ENCODE peak calls at places on chromosomes 1 and 21, in six cellular contexts. P is midbrain, V is COR-L47, H is substantia nigra, M is fibroblast of mammary gland, O is HEK293T. A is an unnamed sample.

GRCh38 chr1:239025997-239026694 is 360.2 kb upstream of the CHRM3 start:
- DNase-seq in P (no peak), V (no peak), H (no peak), M (no peak), O (no peak), A (no peak)

GRCh38 chr1:27045973-27046558 is 33.4 kb upstream of the TENT5B start:
- DNase-seq in P (peak; percentile 47), V (peak; percentile 49), H (no peak), M (peak; percentile 84), O (peak; percentile 82), A (peak; percentile 92)

GRCh38 chr1:150567341-150567716 is 12.1 kb downstream of the MCL1 start:
- DNase-seq in P (peak; percentile 29), V (no peak), H (no peak), M (peak; percentile 55), O (no peak), A (peak; percentile 66)

GRCh38 chr1:29180497-29181412 is 945 bp downstream of the SRSF4 start:
- DNase-seq in P (no peak), V (peak; percentile 52), H (no peak), M (peak; percentile 45), O (no peak), A (peak; percentile 77)

GRCh38 chr1:14500041-14500440 is 98.4 kb upstream of the KAZN start:
- DNase-seq in P (no peak), V (no peak), H (no peak), M (no peak), O (no peak), A (no peak)

GRCh38 chr1:203440780-203441179 is 34.8 kb upstream of the PRELP start:
- DNase-seq in P (peak; percentile 78), V (no peak), H (peak; percentile 41), M (peak; percentile 58), O (peak; percentile 30), A (peak; percentile 89)

GRCh38 chr1:160827418-160827817 is 31.4 kb downstream of the LY9 start:
- DNase-seq in P (no peak), V (no peak), H (no peak), M (peak; percentile 16), O (no peak), A (no peak)

GRCh38 chr1:64291931-64292330 is 88.5 kb downstream of the UBE2U start:
- DNase-seq in P (no peak), V (no peak), H (no peak), M (no peak), O (no peak), A (no peak)

GRCh38 chr1:3119748-3120524 is 50.9 kb downstream of the PRDM16 start:
- DNase-seq in P (no peak), V (no peak), H (no peak), M (no peak), O (no peak), A (no peak)

GRCh38 chr1:119632103-119632490 is 16.0 kb downstream of the ZNF697 start:
- DNase-seq in P (no peak), V (no peak), H (no peak), M (no peak), O (no peak), A (no peak)

GRCh38 chr1:40312238-40313205 is 4.6 kb downstream of the COL9A2 start:
- DNase-seq in P (peak; percentile 2), V (peak; percentile 16), H (no peak), M (no peak), O (peak; percentile 6), A (peak; percentile 60)

GRCh38 chr1:227453962-227454361 is 109.4 kb upstream of the ZNF678 start:
- DNase-seq in P (no peak), V (no peak), H (no peak), M (no peak), O (no peak), A (no peak)

GRCh38 chr21:38688068-38688467 is 117.7 kb upstream of the ETS2 start:
- DNase-seq in P (no peak), V (peak; percentile 86), H (no peak), M (no peak), O (no peak), A (no peak)

GRCh38 chr1:78081980-78082860 is 36.5 kb downstream of the GIPC2 start:
- DNase-seq in P (no peak), V (no peak), H (no peak), M (peak; percentile 64), O (no peak), A (peak; percentile 64)

GRCh38 chr1:89721351-89721750 is 88.4 kb downstream of the LRRC8C start:
- DNase-seq in P (no peak), V (no peak), H (no peak), M (peak; percentile 51), O (no peak), A (no peak)

GRCh38 chr1:181117648-181118449 is 29.3 kb downstream of the IER5 start:
- DNase-seq in P (no peak), V (peak; percentile 90), H (no peak), M (peak; percentile 51), O (no peak), A (peak; percentile 95)

GRCh38 chr1:9689011-9689706 is 37.6 kb downstream of the PIK3CD start:
- DNase-seq in P (peak; percentile 47), V (peak; percentile 73), H (peak; percentile 18), M (peak; percentile 23), O (peak; percentile 93), A (peak; percentile 94)

GRCh38 chr1:202656951-202657646 is 53.2 kb downstream of the SYT2 start:
- DNase-seq in P (no peak), V (no peak), H (no peak), M (peak; percentile 25), O (peak; percentile 74), A (peak; percentile 87)

GRCh38 chr1:107724648-107725047 is 240.3 kb downstream of the VAV3 start:
- DNase-seq in P (no peak), V (no peak), H (no peak), M (no peak), O (no peak), A (peak; percentile 19)

GRCh38 chr1:213986020-213986924 is 1.5 kb upstream of the PROX1 start:
- DNase-seq in P (no peak), V (no peak), H (no peak), M (no peak), O (no peak), A (peak; percentile 65)

GRCh38 chr1:107147813-107148212 is 7.0 kb downstream of the NTNG1 start:
- DNase-seq in P (no peak), V (no peak), H (no peak), M (no peak), O (no peak), A (no peak)

GRCh38 chr21:17527240-17527639 is 14.4 kb downstream of the CXADR start:
- DNase-seq in P (no peak), V (no peak), H (no peak), M (no peak), O (no peak), A (peak; percentile 35)

GRCh38 chr1:109370712-109371270 is 26.9 kb downstream of the SORT1 start:
- DNase-seq in P (peak; percentile 41), V (no peak), H (no peak), M (peak; percentile 89), O (no peak), A (peak; percentile 81)

GRCh38 chr1:158286966-158287365 is 2.8 kb upstream of the CD1C start:
- DNase-seq in P (no peak), V (no peak), H (no peak), M (no peak), O (no peak), A (no peak)

GRCh38 chr1:1358433-1359201 is at the start of gene MXRA8:
- DNase-seq in P (no peak), V (no peak), H (no peak), M (peak; percentile 93), O (no peak), A (peak; percentile 98)

GRCh38 chr21:43639470-43640178 is 19.7 kb downstream of the HSF2BP start:
- DNase-seq in P (no peak), V (no peak), H (no peak), M (peak; percentile 87), O (no peak), A (no peak)

GRCh38 chr1:71565267-71565666 is 484.4 kb upstream of the ZRANB2 start:
- DNase-seq in P (no peak), V (no peak), H (no peak), M (peak; percentile 31), O (no peak), A (no peak)

GRCh38 chr1:230958370-230958769 is 20.3 kb downstream of the TTC13 start:
- DNase-seq in P (no peak), V (no peak), H (no peak), M (no peak), O (no peak), A (no peak)

GRCh38 chr1:95179205-95180001 is 54.6 kb upstream of the RWDD3 start:
- DNase-seq in P (no peak), V (no peak), H (no peak), M (no peak), O (no peak), A (no peak)

GRCh38 chr1:208081972-208082371 is 162.2 kb downstream of the PLXNA2 start:
- DNase-seq in P (peak; percentile 64), V (no peak), H (no peak), M (peak; percentile 10), O (no peak), A (peak; percentile 81)

GRCh38 chr21:43206231-43207042 is 37.6 kb downstream of the CRYAA start:
- DNase-seq in P (no peak), V (no peak), H (no peak), M (no peak), O (no peak), A (peak; percentile 21)

GRCh38 chr1:67711850-67712202 is 26.8 kb downstream of the GADD45A start:
- DNase-seq in P (no peak), V (no peak), H (no peak), M (no peak), O (no peak), A (no peak)

GRCh38 chr1:15543589-15544568 is 17.2 kb downstream of the DNAJC16 start:
- DNase-seq in P (no peak), V (no peak), H (no peak), M (peak; percentile 33), O (no peak), A (peak; percentile 67)

GRCh38 chr1:54464031-54464476 is 57.9 kb upstream of the SSBP3 start:
- DNase-seq in P (no peak), V (no peak), H (no peak), M (peak; percentile 24), O (no peak), A (no peak)

A was measured in osteoblast.